ENCODE peak calls at places on chromosomes 7 and 10, in seven cellular contexts. One of them, this sample, is unnamed.

GRCh38 chr10:114911052-114911697 is 26.8 kb upstream of the TRUB1 start:
- DNase-seq in foreskin fibroblast: no peak
- DNase-seq in left lung: no peak
- DNase-seq in WERI-Rb-1: no peak
- DNase-seq in choroid plexus epithelial cell: no peak
- DNase-seq in endothelial cell of umbilical vein: no peak
- DNase-seq in psoas muscle: no peak
- DNase-seq in this sample: no peak

GRCh38 chr10:119602241-119603095 is 5.7 kb upstream of the TIAL1 start:
- DNase-seq in foreskin fibroblast: no peak
- DNase-seq in left lung: peak; percentile 40
- DNase-seq in WERI-Rb-1: peak; percentile 67
- DNase-seq in choroid plexus epithelial cell: peak; percentile 56
- DNase-seq in endothelial cell of umbilical vein: peak; percentile 38
- DNase-seq in psoas muscle: no peak
- DNase-seq in this sample: peak; percentile 33

GRCh38 chr7:137772221-137772620 is 74.6 kb downstream of the DGKI start:
- DNase-seq in foreskin fibroblast: peak; percentile 67
- DNase-seq in left lung: no peak
- DNase-seq in WERI-Rb-1: no peak
- DNase-seq in choroid plexus epithelial cell: peak; percentile 42
- DNase-seq in endothelial cell of umbilical vein: no peak
- DNase-seq in psoas muscle: no peak
- DNase-seq in this sample: no peak

GRCh38 chr7:43491984-43492383 is 90.9 kb upstream of the STK17A start:
- DNase-seq in foreskin fibroblast: peak; percentile 60
- DNase-seq in left lung: no peak
- DNase-seq in WERI-Rb-1: no peak
- DNase-seq in choroid plexus epithelial cell: peak; percentile 84
- DNase-seq in endothelial cell of umbilical vein: peak; percentile 19
- DNase-seq in psoas muscle: no peak
- DNase-seq in this sample: peak; percentile 60

GRCh38 chr10:43234471-43235041 is 32.3 kb downstream of the RASGEF1A start:
- DNase-seq in foreskin fibroblast: no peak
- DNase-seq in left lung: peak; percentile 25
- DNase-seq in WERI-Rb-1: peak; percentile 2
- DNase-seq in choroid plexus epithelial cell: no peak
- DNase-seq in endothelial cell of umbilical vein: no peak
- DNase-seq in psoas muscle: peak; percentile 29
- DNase-seq in this sample: no peak

GRCh38 chr10:91652364-91652763 is 19.5 kb upstream of the PPP1R3C start:
- DNase-seq in foreskin fibroblast: peak; percentile 91
- DNase-seq in left lung: no peak
- DNase-seq in WERI-Rb-1: no peak
- DNase-seq in choroid plexus epithelial cell: peak; percentile 84
- DNase-seq in endothelial cell of umbilical vein: no peak
- DNase-seq in psoas muscle: no peak
- DNase-seq in this sample: peak; percentile 83

GRCh38 chr7:108181073-108181985 is 51.2 kb upstream of the LAMB4 start:
- DNase-seq in foreskin fibroblast: no peak
- DNase-seq in left lung: no peak
- DNase-seq in WERI-Rb-1: no peak
- DNase-seq in choroid plexus epithelial cell: peak; percentile 84
- DNase-seq in endothelial cell of umbilical vein: peak; percentile 86
- DNase-seq in psoas muscle: no peak
- DNase-seq in this sample: peak; percentile 85

GRCh38 chr7:27423290-27423689 is 180.7 kb downstream of the EVX1 start:
- DNase-seq in foreskin fibroblast: no peak
- DNase-seq in left lung: no peak
- DNase-seq in WERI-Rb-1: no peak
- DNase-seq in choroid plexus epithelial cell: peak; percentile 5
- DNase-seq in endothelial cell of umbilical vein: no peak
- DNase-seq in psoas muscle: no peak
- DNase-seq in this sample: no peak

GRCh38 chr7:134589491-134589941 is 40.6 kb downstream of the AKR1B15 start:
- DNase-seq in foreskin fibroblast: peak; percentile 39
- DNase-seq in left lung: no peak
- DNase-seq in WERI-Rb-1: no peak
- DNase-seq in choroid plexus epithelial cell: no peak
- DNase-seq in endothelial cell of umbilical vein: no peak
- DNase-seq in psoas muscle: no peak
- DNase-seq in this sample: no peak

GRCh38 chr7:97017197-97018125 is 7.2 kb downstream of the DLX5 start:
- DNase-seq in foreskin fibroblast: no peak
- DNase-seq in left lung: no peak
- DNase-seq in WERI-Rb-1: no peak
- DNase-seq in choroid plexus epithelial cell: no peak
- DNase-seq in endothelial cell of umbilical vein: no peak
- DNase-seq in psoas muscle: no peak
- DNase-seq in this sample: no peak

GRCh38 chr10:59607971-59608370 is 101.7 kb downstream of the SLC16A9 start:
- DNase-seq in foreskin fibroblast: no peak
- DNase-seq in left lung: no peak
- DNase-seq in WERI-Rb-1: no peak
- DNase-seq in choroid plexus epithelial cell: no peak
- DNase-seq in endothelial cell of umbilical vein: no peak
- DNase-seq in psoas muscle: no peak
- DNase-seq in this sample: no peak

GRCh38 chr10:102113956-102114857 is 6.0 kb downstream of the LDB1 start:
- DNase-seq in foreskin fibroblast: no peak
- DNase-seq in left lung: peak; percentile 33
- DNase-seq in WERI-Rb-1: peak; percentile 82
- DNase-seq in choroid plexus epithelial cell: no peak
- DNase-seq in endothelial cell of umbilical vein: peak; percentile 27
- DNase-seq in psoas muscle: peak; percentile 63
- DNase-seq in this sample: no peak

GRCh38 chr10:64209574-64209973 is 688.4 kb downstream of the REEP3 start:
- DNase-seq in foreskin fibroblast: no peak
- DNase-seq in left lung: no peak
- DNase-seq in WERI-Rb-1: no peak
- DNase-seq in choroid plexus epithelial cell: peak; percentile 1
- DNase-seq in endothelial cell of umbilical vein: no peak
- DNase-seq in psoas muscle: no peak
- DNase-seq in this sample: peak; percentile 23

GRCh38 chr10:51399840-51400239 is 299.6 kb downstream of the CSTF2T start:
- DNase-seq in foreskin fibroblast: no peak
- DNase-seq in left lung: no peak
- DNase-seq in WERI-Rb-1: no peak
- DNase-seq in choroid plexus epithelial cell: no peak
- DNase-seq in endothelial cell of umbilical vein: no peak
- DNase-seq in psoas muscle: no peak
- DNase-seq in this sample: no peak

GRCh38 chr7:142939226-142939910 is at the start of gene LLCFC1:
- DNase-seq in foreskin fibroblast: no peak
- DNase-seq in left lung: no peak
- DNase-seq in WERI-Rb-1: peak; percentile 35
- DNase-seq in choroid plexus epithelial cell: no peak
- DNase-seq in endothelial cell of umbilical vein: no peak
- DNase-seq in psoas muscle: no peak
- DNase-seq in this sample: no peak

GRCh38 chr10:126640391-126640790 is 30.1 kb downstream of the C10orf90 start:
- DNase-seq in foreskin fibroblast: no peak
- DNase-seq in left lung: no peak
- DNase-seq in WERI-Rb-1: no peak
- DNase-seq in choroid plexus epithelial cell: peak; percentile 18
- DNase-seq in endothelial cell of umbilical vein: no peak
- DNase-seq in psoas muscle: no peak
- DNase-seq in this sample: no peak

GRCh38 chr7:28203498-28204240 is 23.1 kb upstream of the JAZF1 start:
- DNase-seq in foreskin fibroblast: no peak
- DNase-seq in left lung: no peak
- DNase-seq in WERI-Rb-1: no peak
- DNase-seq in choroid plexus epithelial cell: peak; percentile 61
- DNase-seq in endothelial cell of umbilical vein: no peak
- DNase-seq in psoas muscle: no peak
- DNase-seq in this sample: peak; percentile 36

GRCh38 chr10:94047302-94047701 is 53.6 kb downstream of the PLCE1 start:
- DNase-seq in foreskin fibroblast: no peak
- DNase-seq in left lung: no peak
- DNase-seq in WERI-Rb-1: no peak
- DNase-seq in choroid plexus epithelial cell: no peak
- DNase-seq in endothelial cell of umbilical vein: no peak
- DNase-seq in psoas muscle: no peak
- DNase-seq in this sample: no peak

GRCh38 chr7:131540491-131541162 is 15.8 kb downstream of the PODXL start:
- DNase-seq in foreskin fibroblast: no peak
- DNase-seq in left lung: no peak
- DNase-seq in WERI-Rb-1: no peak
- DNase-seq in choroid plexus epithelial cell: peak; percentile 51
- DNase-seq in endothelial cell of umbilical vein: peak; percentile 89
- DNase-seq in psoas muscle: no peak
- DNase-seq in this sample: no peak

GRCh38 chr7:150481207-150481920 is 30.9 kb downstream of the GIMAP8 start:
- DNase-seq in foreskin fibroblast: no peak
- DNase-seq in left lung: no peak
- DNase-seq in WERI-Rb-1: no peak
- DNase-seq in choroid plexus epithelial cell: no peak
- DNase-seq in endothelial cell of umbilical vein: no peak
- DNase-seq in psoas muscle: no peak
- DNase-seq in this sample: no peak

GRCh38 chr7:2728309-2729042 is 40.5 kb downstream of the AMZ1 start:
- DNase-seq in foreskin fibroblast: no peak
- DNase-seq in left lung: no peak
- DNase-seq in WERI-Rb-1: no peak
- DNase-seq in choroid plexus epithelial cell: no peak
- DNase-seq in endothelial cell of umbilical vein: no peak
- DNase-seq in psoas muscle: peak; percentile 54
- DNase-seq in this sample: no peak

DNA sequence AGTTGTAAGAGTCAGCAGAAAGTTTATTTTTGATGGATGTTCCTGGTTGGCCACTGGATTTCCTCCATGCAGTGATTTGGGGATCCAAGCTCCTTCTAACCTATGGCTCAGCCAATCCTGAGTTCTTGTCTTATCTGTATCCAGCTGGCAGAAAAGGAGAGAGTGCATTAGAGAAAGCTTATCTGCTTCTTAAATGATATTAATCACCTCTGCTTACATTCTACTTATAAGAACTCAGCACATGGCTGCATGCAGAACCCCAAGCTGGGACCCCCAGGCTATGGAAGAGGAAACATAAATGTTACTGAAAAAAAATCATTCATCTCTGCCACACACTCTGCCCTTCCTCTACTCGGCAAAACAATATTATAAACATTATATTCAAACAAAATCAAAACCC is 739.8 kb upstream of the AUTS2 start:
- DNase-seq in foreskin fibroblast: no peak
- DNase-seq in left lung: no peak
- DNase-seq in WERI-Rb-1: no peak
- DNase-seq in choroid plexus epithelial cell: no peak
- DNase-seq in endothelial cell of umbilical vein: no peak
- DNase-seq in psoas muscle: no peak
- DNase-seq in this sample: no peak
- H3K4me3 ChIP-seq in foreskin fibroblast: no peak overlapping the region
- H3K4me3 ChIP-seq in left lung: no peak overlapping the region
- H3K4me3 ChIP-seq in WERI-Rb-1: no peak overlapping the region
- H3K4me3 ChIP-seq in choroid plexus epithelial cell: no peak overlapping the region
- H3K4me3 ChIP-seq in endothelial cell of umbilical vein: no peak overlapping the region
- H3K4me3 ChIP-seq in psoas muscle: no peak overlapping the region
- H3K4me3 ChIP-seq in this sample: no peak overlapping the region

DNA sequence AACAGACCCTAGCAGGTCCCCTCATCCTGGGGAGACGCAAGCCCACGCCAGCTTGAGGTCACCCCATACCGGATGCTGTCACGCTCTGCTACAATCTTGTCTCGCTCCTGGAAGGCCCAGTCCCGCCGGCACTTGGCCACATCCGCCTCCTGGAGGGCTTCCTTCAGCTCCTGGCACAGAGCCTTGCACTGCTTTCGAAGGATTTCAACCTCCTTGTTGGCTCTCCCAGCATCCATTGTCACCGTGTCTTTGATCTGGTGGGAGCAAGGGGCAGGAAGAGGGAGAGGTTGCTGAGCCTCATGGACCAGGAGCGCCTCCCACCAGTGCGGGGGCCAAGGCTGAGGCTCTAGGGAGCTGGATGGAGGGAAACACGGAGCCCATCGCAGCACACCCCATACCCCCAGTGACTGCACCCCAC is 90.9 kb downstream of the DLG5 start:
- DNase-seq in foreskin fibroblast: no peak
- DNase-seq in left lung: no peak
- DNase-seq in WERI-Rb-1: no peak
- DNase-seq in choroid plexus epithelial cell: peak; percentile 36
- DNase-seq in endothelial cell of umbilical vein: no peak
- DNase-seq in psoas muscle: peak; percentile 53
- DNase-seq in this sample: peak; percentile 62
- H3K4me3 ChIP-seq in foreskin fibroblast: no peak overlapping the region
- H3K4me3 ChIP-seq in left lung: no peak overlapping the region
- H3K4me3 ChIP-seq in WERI-Rb-1: no peak overlapping the region
- H3K4me3 ChIP-seq in choroid plexus epithelial cell: no peak overlapping the region
- H3K4me3 ChIP-seq in endothelial cell of umbilical vein: no peak overlapping the region
- H3K4me3 ChIP-seq in psoas muscle: no peak overlapping the region
- H3K4me3 ChIP-seq in this sample: no peak overlapping the region

DNA sequence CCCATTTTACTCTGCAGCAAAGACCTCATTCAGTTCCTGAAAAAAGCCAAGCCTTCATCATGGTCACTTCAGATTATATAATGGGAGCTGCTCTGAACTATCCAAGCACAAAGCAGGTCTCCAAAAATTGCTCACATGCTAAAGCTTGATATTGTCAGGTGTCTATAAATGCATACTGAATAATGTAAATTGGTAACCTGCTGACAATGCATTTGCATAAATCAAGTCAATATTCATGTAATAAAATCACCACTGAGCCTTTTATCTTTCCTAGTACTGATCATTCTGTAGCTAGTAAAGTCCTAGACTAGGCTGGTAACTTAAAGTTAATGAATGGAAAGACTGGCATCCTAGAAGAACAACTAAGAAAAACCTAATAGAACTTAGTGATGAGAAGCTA is 188.3 kb downstream of the IMMP2L start:
- DNase-seq in foreskin fibroblast: no peak
- DNase-seq in left lung: no peak
- DNase-seq in WERI-Rb-1: no peak
- DNase-seq in choroid plexus epithelial cell: no peak
- DNase-seq in endothelial cell of umbilical vein: no peak
- DNase-seq in psoas muscle: no peak
- DNase-seq in this sample: no peak
- H3K4me3 ChIP-seq in foreskin fibroblast: no peak overlapping the region
- H3K4me3 ChIP-seq in left lung: no peak overlapping the region
- H3K4me3 ChIP-seq in WERI-Rb-1: no peak overlapping the region
- H3K4me3 ChIP-seq in choroid plexus epithelial cell: no peak overlapping the region
- H3K4me3 ChIP-seq in endothelial cell of umbilical vein: no peak overlapping the region
- H3K4me3 ChIP-seq in psoas muscle: no peak overlapping the region
- H3K4me3 ChIP-seq in this sample: no peak overlapping the region

GRCh38 chr10:11682267-11682683 is 59.9 kb upstream of the ECHDC3 start:
- DNase-seq in foreskin fibroblast: no peak
- DNase-seq in left lung: no peak
- DNase-seq in WERI-Rb-1: no peak
- DNase-seq in choroid plexus epithelial cell: no peak
- DNase-seq in endothelial cell of umbilical vein: no peak
- DNase-seq in psoas muscle: no peak
- DNase-seq in this sample: no peak

GRCh38 chr10:11683529-11684320 is 58.5 kb upstream of the ECHDC3 start:
- DNase-seq in foreskin fibroblast: no peak
- DNase-seq in left lung: no peak
- DNase-seq in WERI-Rb-1: no peak
- DNase-seq in choroid plexus epithelial cell: no peak
- DNase-seq in endothelial cell of umbilical vein: no peak
- DNase-seq in psoas muscle: no peak
- DNase-seq in this sample: no peak

GRCh38 chr10:11684717-11685645 is 57.2 kb upstream of the ECHDC3 start:
- DNase-seq in foreskin fibroblast: peak; percentile 36
- DNase-seq in left lung: peak; percentile 83
- DNase-seq in WERI-Rb-1: no peak
- DNase-seq in choroid plexus epithelial cell: peak; percentile 68
- DNase-seq in endothelial cell of umbilical vein: peak; percentile 89
- DNase-seq in psoas muscle: peak; percentile 66
- DNase-seq in this sample: peak; percentile 89

GRCh38 chr10:11680496-11680895 is 61.7 kb upstream of the ECHDC3 start:
- DNase-seq in foreskin fibroblast: no peak
- DNase-seq in left lung: no peak
- DNase-seq in WERI-Rb-1: no peak
- DNase-seq in choroid plexus epithelial cell: no peak
- DNase-seq in endothelial cell of umbilical vein: peak; percentile 21
- DNase-seq in psoas muscle: no peak
- DNase-seq in this sample: no peak

GRCh38 chr10:11682896-11683295 is 59.3 kb upstream of the ECHDC3 start:
- DNase-seq in foreskin fibroblast: no peak
- DNase-seq in left lung: no peak
- DNase-seq in WERI-Rb-1: peak; percentile 27
- DNase-seq in choroid plexus epithelial cell: peak; percentile 26
- DNase-seq in endothelial cell of umbilical vein: no peak
- DNase-seq in psoas muscle: no peak
- DNase-seq in this sample: no peak
- H3K4me3 ChIP-seq in foreskin fibroblast: no peak overlapping the region
- H3K4me3 ChIP-seq in left lung: no peak overlapping the region
- H3K4me3 ChIP-seq in WERI-Rb-1: peak overlapping the region; percentile 34
- H3K4me3 ChIP-seq in choroid plexus epithelial cell: no peak overlapping the region
- H3K4me3 ChIP-seq in endothelial cell of umbilical vein: no peak overlapping the region
- H3K4me3 ChIP-seq in psoas muscle: no peak overlapping the region
- H3K4me3 ChIP-seq in this sample: no peak overlapping the region